ENCODE peak calls at places on chromosomes 2 and 18, in eight cellular contexts. O is IMR-90; J is GM23338; C is substantia nigra; V is CD4-positive, alpha-beta memory T cell; Y is Kasumi-1; L is activated CD4-positive, alpha-beta T cell treated with anti-CD3 and anti-CD28 coated beads, Interleukin-2, amount 50 U/mL, for 4 hours; E is Daoy. Q is an unnamed sample.

GRCh38 chr2:14626873-14627272 is 5.6 kb upstream of the LRATD1 start:
- DNase-seq in C (no peak), J (no peak), V (no peak), L (no peak), Y (no peak), O (no peak), E (no peak), Q (no peak)

GRCh38 chr2:216115224-216115582 is 6.1 kb downstream of the XRCC5 start:
- DNase-seq in O (no peak), Y (peak), C (no peak), L (no peak), J (peak), E (peak), V (no peak), Q (no peak)

GRCh38 chr2:238290079-238290478 is 1.7 kb upstream of the PER2 start:
- DNase-seq in E (peak), C (no peak), J (peak), O (no peak), Y (no peak), V (peak), L (peak), Q (no peak)

GRCh38 chr2:61218076-61218816 is 56.3 kb downstream of the C2orf74 start:
- DNase-seq in O (no peak), E (no peak), Y (no peak), V (no peak), J (no peak), L (no peak), C (no peak), Q (no peak)

GRCh38 chr18:73861771-73862170 is 285.9 kb downstream of the FBXO15 start:
- DNase-seq in O (no peak), J (no peak), E (no peak), V (no peak), Y (peak), C (no peak), L (no peak), Q (no peak)

GRCh38 chr18:51588616-51589015 is 391.1 kb upstream of the MEX3C start:
- DNase-seq in V (no peak), J (no peak), C (no peak), O (no peak), L (no peak), E (no peak), Y (no peak), Q (no peak)

GRCh38 chr18:63203497-63203896 is 116.1 kb downstream of the BCL2 start:
- DNase-seq in L (no peak), V (no peak), J (no peak), E (no peak), C (no peak), Y (no peak), O (no peak), Q (no peak)

GRCh38 chr18:23512641-23513040 is 9.3 kb downstream of the RMC1 start:
- DNase-seq in J (no peak), O (no peak), V (no peak), E (no peak), C (no peak), Y (no peak), L (no peak), Q (peak)

GRCh38 chr2:217909156-217909820 is 93.5 kb downstream of the TNS1 start:
- DNase-seq in V (no peak), O (no peak), J (peak), L (no peak), C (no peak), Y (no peak), E (no peak), Q (no peak)

GRCh38 chr2:4391013-4391412 is 687.6 kb downstream of the DCDC2C start:
- DNase-seq in Y (no peak), O (no peak), C (no peak), E (no peak), V (no peak), L (no peak), J (peak), Q (no peak)

GRCh38 chr18:10454800-10455550 is 540 bp downstream of the APCDD1 start:
- DNase-seq in O (peak), Y (no peak), E (peak), L (no peak), J (peak), V (no peak), C (no peak), Q (peak)

GRCh38 chr18:79540914-79541301 is 138.7 kb upstream of the CTDP1 start:
- DNase-seq in E (no peak), L (no peak), V (no peak), J (no peak), Y (no peak), O (no peak), C (no peak), Q (no peak)

GRCh38 chr2:68251855-68252406 is 401 bp downstream of the PPP3R1 start:
- DNase-seq in C (no peak), V (peak), Y (no peak), J (peak), L (peak), O (no peak), E (peak), Q (peak)

GRCh38 chr2:217732995-217733394 is 269.8 kb downstream of the TNS1 start:
- DNase-seq in E (no peak), V (no peak), C (no peak), L (no peak), O (peak), Y (no peak), J (no peak), Q (peak)

GRCh38 chr2:168348076-168348475 is 100.7 kb upstream of the STK39 start:
- DNase-seq in Y (peak), E (peak), J (peak), C (no peak), O (peak), V (no peak), L (no peak), Q (peak)

GRCh38 chr18:48330016-48330991 is 78.9 kb downstream of the ZBTB7C start:
- DNase-seq in C (no peak), E (peak), Y (no peak), L (no peak), J (no peak), V (no peak), O (peak), Q (peak)

GRCh38 chr2:127138281-127138680 is 31.3 kb upstream of the BIN1 start:
- DNase-seq in L (no peak), O (no peak), C (no peak), J (no peak), E (no peak), V (no peak), Y (no peak), Q (no peak)

GRCh38 chr2:148812306-148812705 is 62.7 kb upstream of the KIF5C start:
- DNase-seq in Y (peak), O (peak), V (no peak), E (peak), J (no peak), L (no peak), C (no peak), Q (peak)

GRCh38 chr2:173146590-173146989 is 70.9 kb downstream of the MAP3K20 start:
- DNase-seq in C (no peak), L (no peak), Y (no peak), V (no peak), J (no peak), O (peak), E (no peak), Q (no peak)

GRCh38 chr2:174563530-174564282 is 33.9 kb downstream of the WIPF1 start:
- DNase-seq in V (no peak), Y (no peak), L (no peak), C (no peak), E (no peak), J (no peak), O (no peak), Q (no peak)

GRCh38 chr2:238146884-238147544 is 8.5 kb downstream of the KLHL30 start:
- DNase-seq in J (no peak), C (no peak), Y (no peak), E (no peak), O (no peak), V (no peak), L (no peak), Q (no peak)